ENCODE peak calls at places on chromosomes 7 and 10, in ten cellular contexts. E is HT1080; O is globus pallidus; U is COR-L47; K is CD8-positive, alpha-beta T cell; F is AG04449; M is naive thymus-derived CD8-positive, alpha-beta T cell; P is GM20000; W is activated T-cell treated with anti-CD3 and anti-CD28 coated beads for 1 hour; G is EL. R is an unnamed sample.

GRCh38 chr7:41817386-41817785 is 114.5 kb upstream of the INHBA start:
- DNase-seq in G (peak), E (peak), W (no peak), U (no peak), P (no peak), O (no peak), M (no peak), K (no peak), F (no peak), R (peak)

GRCh38 chr10:77281719-77282118 is 355.9 kb downstream of the KCNMA1 start:
- DNase-seq in F (no peak), P (no peak), W (no peak), O (no peak), E (no peak), K (no peak), U (no peak), M (no peak), G (no peak), R (no peak)

GRCh38 chr7:154744226-154744860 is 258.6 kb downstream of the PAXIP1 start:
- DNase-seq in U (peak), O (peak), P (peak), E (peak), K (no peak), M (peak), W (no peak), G (no peak), F (no peak), R (peak)

GRCh38 chr7:27184342-27185012 is 555 bp downstream of the HOXA11 start:
- DNase-seq in W (no peak), K (peak), M (no peak), O (no peak), P (no peak), F (no peak), U (peak), E (no peak), G (peak), R (peak)

GRCh38 chr10:128722947-128723346 is 596.7 kb upstream of the MKI67 start:
- DNase-seq in K (no peak), G (no peak), O (no peak), F (no peak), E (no peak), M (no peak), W (no peak), U (no peak), P (no peak), R (no peak)

GRCh38 chr7:80060218-80060806 is 74.3 kb upstream of the GNAI1 start:
- DNase-seq in G (peak), M (no peak), E (peak), U (peak), O (peak), K (no peak), F (no peak), W (no peak), P (peak), R (peak)

GRCh38 chr10:14047431-14047830 is 283.3 kb downstream of the FRMD4A start:
- DNase-seq in K (no peak), O (no peak), P (no peak), G (peak), F (no peak), E (no peak), W (no peak), U (no peak), M (no peak), R (no peak)

GRCh38 chr10:61397175-61397986 is 55.8 kb downstream of the TMEM26 start:
- DNase-seq in M (no peak), E (peak), G (peak), F (no peak), O (peak), K (no peak), P (no peak), U (no peak), W (no peak), R (peak)

GRCh38 chr7:105337529-105337928 is 51.2 kb downstream of the SRPK2 start:
- DNase-seq in P (no peak), O (no peak), E (no peak), U (no peak), K (no peak), W (no peak), F (no peak), M (no peak), G (no peak), R (no peak)

GRCh38 chr10:77428776-77429395 is 208.7 kb downstream of the KCNMA1 start:
- DNase-seq in M (no peak), O (peak), G (peak), F (peak), E (peak), U (peak), P (no peak), W (no peak), K (no peak), R (no peak)

GRCh38 chr7:12573885-12574284 is 3.4 kb downstream of the SCIN start:
- DNase-seq in K (no peak), W (no peak), F (no peak), P (no peak), E (no peak), M (no peak), O (no peak), U (no peak), G (no peak), R (no peak)

GRCh38 chr7:150966002-150966401 is 12.1 kb downstream of the KCNH2 start:
- DNase-seq in G (no peak), O (no peak), M (no peak), E (no peak), W (no peak), F (no peak), K (no peak), P (no peak), U (no peak), R (no peak)

GRCh38 chr7:142133740-142134148 is 22.2 kb downstream of the MGAM2 start:
- DNase-seq in F (no peak), U (no peak), G (no peak), K (no peak), E (no peak), O (no peak), P (no peak), W (no peak), M (no peak), R (no peak)

GRCh38 chr10:49273082-49273465 is 25.9 kb upstream of the C10orf71 start:
- DNase-seq in F (no peak), U (no peak), E (no peak), P (no peak), O (no peak), M (no peak), G (no peak), W (no peak), K (no peak), R (no peak)

GRCh38 chr7:114081606-114082425 is 163.0 kb upstream of the PPP1R3A start:
- DNase-seq in U (peak), P (peak), F (peak), W (no peak), O (peak), G (peak), K (no peak), M (no peak), E (peak), R (peak)

GRCh38 chr7:105614341-105614840 is 33.1 kb upstream of the EFCAB10 start:
- DNase-seq in M (no peak), F (no peak), G (no peak), K (no peak), E (no peak), O (no peak), W (no peak), P (no peak), U (no peak), R (peak)

GRCh38 chr7:2558620-2559282 is at the start of gene IQCE:
- DNase-seq in G (peak), F (no peak), U (peak), K (peak), P (peak), W (peak), M (peak), E (peak), O (peak), R (peak)

GRCh38 chr7:2894118-2894940 is 50.2 kb upstream of the GNA12 start:
- DNase-seq in P (peak), U (peak), O (no peak), K (peak), M (peak), G (no peak), F (no peak), W (peak), E (no peak), R (peak)

GRCh38 chr7:65397730-65398142 is 24.1 kb downstream of the ZNF92 start:
- DNase-seq in U (no peak), K (no peak), W (no peak), E (no peak), F (no peak), G (peak), M (no peak), P (no peak), O (no peak), R (no peak)

GRCh38 chr7:118531566-118531965 is 307.1 kb downstream of the ANKRD7 start:
- DNase-seq in W (no peak), K (no peak), P (no peak), E (no peak), M (no peak), O (no peak), U (no peak), G (no peak), F (no peak), R (no peak)

GRCh38 chr7:131109757-131110293 is 217.9 kb upstream of the MKLN1 start:
- DNase-seq in K (peak), F (no peak), P (peak), M (peak), O (peak), W (peak), G (peak), U (peak), E (peak), R (peak)

GRCh38 chr10:102302611-102303010 is 57.3 kb downstream of the GBF1 start:
- DNase-seq in F (no peak), G (peak), P (no peak), U (no peak), K (no peak), O (no peak), W (no peak), M (no peak), E (no peak), R (no peak)

GRCh38 chr7:106775552-106775936 is 89.5 kb upstream of the PIK3CG start:
- DNase-seq in W (no peak), K (no peak), U (no peak), G (peak), F (no peak), M (no peak), E (peak), P (no peak), O (no peak), R (no peak)

GRCh38 chr7:157827045-157827862 is 490.4 kb downstream of the DNAJB6 start:
- DNase-seq in U (no peak), K (no peak), G (no peak), O (no peak), M (no peak), F (no peak), E (no peak), P (no peak), W (no peak), R (no peak)

GRCh38 chr10:96850825-96851224 is 18.7 kb downstream of the LCOR start:
- DNase-seq in O (no peak), F (peak), K (no peak), W (no peak), G (peak), U (no peak), E (peak), P (no peak), M (no peak), R (no peak)

GRCh38 chr10:64477791-64478190 is 956.6 kb downstream of the REEP3 start:
- DNase-seq in O (no peak), F (no peak), E (no peak), P (no peak), W (no peak), G (no peak), K (no peak), U (no peak), M (no peak), R (no peak)

GRCh38 chr7:111362660-111363059 is 199.6 kb downstream of the IMMP2L start:
- DNase-seq in F (peak), G (peak), P (no peak), O (no peak), W (no peak), M (no peak), E (peak), K (no peak), U (no peak), R (no peak)

GRCh38 chr7:107694395-107694794 is 33.8 kb downstream of the SLC26A4 start:
- DNase-seq in O (peak), P (no peak), E (no peak), K (no peak), U (peak), M (no peak), F (no peak), G (no peak), W (no peak), R (no peak)

GRCh38 chr7:11835260-11835659 is 3.3 kb upstream of the THSD7A start:
- DNase-seq in M (no peak), G (no peak), F (no peak), W (no peak), U (peak), E (no peak), P (no peak), K (no peak), O (no peak), R (peak)

GRCh38 chr7:119984247-119984646 is 288.7 kb upstream of the KCND2 start:
- DNase-seq in G (no peak), E (no peak), O (no peak), P (no peak), U (no peak), W (no peak), M (no peak), F (no peak), K (no peak), R (no peak)

GRCh38 chr7:28587211-28587610 is 174.9 kb downstream of the CREB5 start:
- DNase-seq in F (no peak), K (no peak), O (no peak), P (no peak), W (no peak), U (no peak), G (peak), M (no peak), E (peak), R (no peak)

GRCh38 chr10:44366936-44367630 is 17.8 kb downstream of the CXCL12 start:
- DNase-seq in P (no peak), G (peak), O (no peak), W (no peak), F (no peak), E (no peak), M (no peak), U (no peak), K (no peak), R (no peak)

GRCh38 chr10:52959810-52960209 is 187.2 kb upstream of the MBL2 start:
- DNase-seq in G (no peak), F (no peak), O (no peak), U (no peak), W (no peak), M (no peak), P (no peak), E (no peak), K (no peak), R (no peak)

GRCh38 chr7:24697416-24697815 is 59.8 kb downstream of the GSDME start:
- DNase-seq in K (no peak), O (no peak), U (no peak), G (no peak), M (no peak), E (no peak), W (no peak), P (no peak), F (no peak), R (no peak)

R was measured in KBM-7.